ENCODE peak calls at places on chromosomes 3 and 15, in nine cellular contexts. K is IMR-90, R is HCT116, Y is heart left ventricle, C is ovary, D is Peyer's patch, F is sigmoid colon, O is endothelial cell of umbilical vein, X is K562. G is an unnamed sample.
A peak's percentile ranks its signal among the peaks of the same experiment; 100 is the strongest.

GRCh38 chr3:163056874-163057497 is 1560.4 kb downstream of the OTOL1 start:
- DNase-seq in F (no peak), X (peak; percentile 58), O (no peak), C (peak; percentile 17), K (peak; percentile 19), R (peak; percentile 42), D (no peak), Y (no peak), G (no peak)

GRCh38 chr15:99009741-99010370 is 2.3 kb upstream of the PGPEP1L start:
- DNase-seq in F (no peak), C (no peak), O (no peak), K (peak; percentile 22), Y (no peak), R (no peak), D (no peak), X (no peak), G (no peak)

GRCh38 chr15:36914466-36914865 is 185.9 kb downstream of the MEIS2 start:
- DNase-seq in K (no peak), F (no peak), X (no peak), Y (no peak), D (no peak), O (no peak), R (no peak), C (no peak), G (no peak)

GRCh38 chr3:120113128-120114116 is 19.2 kb upstream of the GSK3B start:
- DNase-seq in K (peak; percentile 83), Y (no peak), F (no peak), C (no peak), O (no peak), X (no peak), R (peak; percentile 40), D (no peak), G (no peak)

GRCh38 chr3:69439683-69440270 is 53.9 kb upstream of the FRMD4B start:
- DNase-seq in Y (no peak), F (no peak), K (peak; percentile 30), C (no peak), R (peak; percentile 16), O (peak; percentile 61), D (no peak), X (peak; percentile 3), G (no peak)

GRCh38 chr15:73328149-73328820 is 40.5 kb downstream of the HCN4 start:
- DNase-seq in C (no peak), X (no peak), D (no peak), O (no peak), R (no peak), K (no peak), Y (peak; percentile 18), F (peak; percentile 21), G (no peak)

GRCh38 chr3:64187065-64187959 is 38.0 kb downstream of the PRICKLE2 start:
- DNase-seq in K (peak; percentile 99), Y (peak; percentile 78), C (peak; percentile 88), D (no peak), O (peak; percentile 100), R (no peak), X (no peak), F (peak; percentile 94), G (no peak)

GRCh38 chr15:92803852-92804609 is 96.1 kb upstream of the CHD2 start:
- DNase-seq in Y (peak; percentile 84), R (peak; percentile 99), O (peak; percentile 28), F (peak; percentile 92), D (peak; percentile 23), X (peak; percentile 96), C (peak; percentile 80), K (peak; percentile 100), G (peak; percentile 89)

GRCh38 chr15:96353931-96354730 is 23.6 kb downstream of the NR2F2 start:
- DNase-seq in R (no peak), O (peak; percentile 87), F (no peak), D (no peak), C (peak; percentile 84), K (peak; percentile 60), X (peak; percentile 38), Y (peak; percentile 59), G (no peak)

GRCh38 chr3:151169262-151169661 is 33.8 kb downstream of the GPR171 start:
- DNase-seq in K (peak; percentile 4), X (no peak), D (no peak), C (no peak), O (no peak), Y (peak; percentile 32), F (no peak), R (no peak), G (no peak)

GRCh38 chr15:62099171-62099601 is 32.4 kb downstream of the C2CD4A start:
- DNase-seq in C (no peak), D (no peak), O (peak; percentile 75), K (peak; percentile 51), F (no peak), X (no peak), Y (no peak), R (no peak), G (no peak)

GRCh38 chr3:157071744-157072525 is 88.0 kb downstream of the CCNL1 start:
- DNase-seq in Y (no peak), C (no peak), D (no peak), R (no peak), X (no peak), K (no peak), F (no peak), O (no peak), G (no peak)

GRCh38 chr3:126971891-126972351 is 11.0 kb upstream of the PLXNA1 start:
- DNase-seq in R (no peak), C (peak; percentile 35), D (peak; percentile 26), Y (peak; percentile 83), K (peak; percentile 61), O (no peak), F (peak; percentile 88), X (no peak), G (no peak)

GRCh38 chr3:23944861-23945652 is at the start of gene NR1D2:
- DNase-seq in C (peak; percentile 87), K (peak; percentile 73), O (peak; percentile 72), Y (peak; percentile 90), X (peak; percentile 92), R (peak; percentile 44), D (peak; percentile 86), F (peak; percentile 93), G (peak; percentile 70)

GRCh38 chr3:50137567-50137966 is 17.6 kb upstream of the SEMA3F start:
- DNase-seq in R (no peak), X (no peak), F (no peak), C (no peak), Y (no peak), D (no peak), O (no peak), K (no peak), G (no peak)

DNA sequence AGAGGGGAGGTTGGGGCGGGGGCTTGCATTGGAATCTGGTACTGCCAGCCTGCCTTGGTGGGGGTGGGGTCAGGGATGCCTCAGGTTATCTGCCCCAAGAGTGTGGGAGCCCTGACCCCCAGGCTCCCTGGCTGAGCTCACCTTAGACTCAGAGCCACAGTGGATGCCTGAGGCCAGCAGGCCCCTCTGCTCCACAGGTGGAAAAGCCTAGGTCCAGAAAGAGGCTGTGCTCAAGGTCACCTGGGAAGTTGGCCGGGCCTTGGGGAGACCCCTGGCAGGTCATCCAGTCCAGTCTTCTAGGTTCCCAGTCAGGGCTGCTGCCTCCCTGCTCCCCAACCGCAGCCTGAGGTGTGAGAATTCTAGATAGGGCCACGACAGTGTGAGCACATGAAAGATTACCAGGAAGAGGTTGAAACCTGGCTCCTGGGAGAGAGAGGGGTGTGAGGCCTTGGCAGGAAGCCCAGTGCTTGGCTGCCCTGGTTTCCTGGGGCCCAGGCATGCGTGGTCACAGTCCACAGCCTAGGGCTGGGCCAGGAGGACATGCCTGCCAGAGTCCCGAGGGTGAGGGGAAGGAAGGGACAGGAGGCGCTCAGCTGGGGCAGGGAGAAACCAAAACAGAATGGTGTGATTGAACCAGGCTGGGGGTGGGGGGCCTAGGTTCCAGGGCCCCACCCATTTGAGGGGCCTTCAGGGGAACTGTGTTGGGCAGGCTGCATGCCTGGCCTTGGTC is 4.9 kb downstream of the HDAC11 start:
- DNase-seq in X (peak; percentile 98), K (peak; percentile 33), D (no peak), Y (peak; percentile 91), F (peak; percentile 84), O (no peak), C (peak; percentile 49), R (peak; percentile 52), G (peak; percentile 67)
- TF ChIP-seq POLR2A in X (peak; percentile 30), K (no peak), D (peak; percentile 50), Y (no peak), F (no peak), O (no peak), C (no peak), R (no peak), G (no peak)

GRCh38 chr15:49135342-49135857 is 20.0 kb downstream of the COPS2 start:
- DNase-seq in R (no peak), K (peak; percentile 6), X (no peak), O (no peak), D (no peak), Y (no peak), C (no peak), F (no peak), G (no peak)
- H3K4me1 ChIP-seq in R (no peaks in the 10 kb centered on the region), K (peaks cover 11% of the 10 kb centered on the region), X (no peaks in the 10 kb centered on the region), O (peaks cover 50% of the 10 kb centered on the region), D (no peaks in the 10 kb centered on the region), Y (no peaks in the 10 kb centered on the region), C (no peaks in the 10 kb centered on the region), F (no peaks in the 10 kb centered on the region), G (no peaks in the 10 kb centered on the region)

GRCh38 chr3:195825857-195826804 is 14.4 kb upstream of the MUC4 start:
- DNase-seq in F (no peak), C (no peak), D (no peak), K (no peak), Y (no peak), R (no peak), O (no peak), X (no peak), G (no peak)

GRCh38 chr3:195822131-195822696 is 10.5 kb upstream of the MUC4 start:
- DNase-seq in R (no peak), K (no peak), X (no peak), Y (no peak), F (no peak), O (no peak), C (no peak), D (no peak), G (no peak)

GRCh38 chr3:195823286-195823685 is 11.6 kb upstream of the MUC4 start:
- DNase-seq in F (no peak), D (no peak), K (no peak), C (no peak), O (no peak), X (no peak), R (no peak), Y (no peak), G (no peak)

GRCh38 chr3:195825191-195825588 is 13.5 kb upstream of the MUC4 start:
- DNase-seq in D (no peak), C (no peak), R (no peak), X (no peak), K (no peak), O (no peak), F (no peak), Y (no peak), G (no peak)

DNA sequence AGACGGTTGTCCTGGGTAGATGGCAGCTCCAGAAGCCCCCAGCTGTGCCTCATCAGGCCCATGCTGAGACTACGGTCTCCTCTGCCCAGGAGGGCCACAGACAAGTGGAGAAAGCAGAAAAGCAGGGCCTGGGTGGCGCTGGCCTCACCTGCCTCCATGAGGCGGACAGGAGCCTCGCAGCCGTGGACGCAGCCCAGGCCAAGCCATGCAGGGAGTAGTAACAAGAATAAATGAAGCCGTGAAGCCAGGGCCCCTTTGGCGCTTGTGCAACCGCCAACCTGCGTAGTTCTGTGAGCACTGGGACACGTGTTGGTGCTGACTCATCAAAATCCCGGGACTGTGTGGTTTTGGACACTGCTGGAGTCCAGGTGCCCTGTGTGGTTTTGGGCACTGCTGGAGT is 12.3 kb upstream of the MUC4 start:
- DNase-seq in Y (no peak), C (no peak), X (peak; percentile 39), K (no peak), D (no peak), R (no peak), F (no peak), O (no peak), G (peak; percentile 55)
- TF ChIP-seq CTCF in Y (no peak), C (no peak), X (no peak), K (no peak), D (no peak), R (no peak), F (no peak), O (no peak), G (no peak)

GRCh38 chr15:71115567-71116351 is 488 bp downstream of the THSD4 start:
- DNase-seq in R (no peak), K (peak; percentile 58), D (no peak), O (no peak), F (no peak), X (no peak), Y (peak; percentile 54), C (peak; percentile 28), G (peak; percentile 40)
- TF ChIP-seq POLR2A in R (no peak), K (peak; percentile 14), D (peak; percentile 15), O (peak; percentile 19), F (no peak), X (no peak), Y (no peak), C (no peak), G (no peak)